ENCODE peak calls at places on chromosomes 11 and 22, in four cellular contexts. One of them, this sample, is unnamed.

GRCh38 chr11:133746663-133747306 is 98.5 kb downstream of the SPATA19 start:
- DNase-seq in choroid plexus epithelial cell: no peak
- DNase-seq in astrocyte of the spinal cord: no peak
- DNase-seq in cerebellar nuclear complex: no peak
- DNase-seq in this sample: no peak

GRCh38 chr22:30876925-30877553 is 91.5 kb downstream of the MORC2 start:
- DNase-seq in astrocyte of the spinal cord: peak; percentile 18
- DNase-seq in choroid plexus epithelial cell: peak; percentile 79
- DNase-seq in cerebellar nuclear complex: peak; percentile 56
- DNase-seq in this sample: no peak

GRCh38 chr11:10488581-10489443 is 33.7 kb downstream of the AMPD3 start:
- DNase-seq in astrocyte of the spinal cord: no peak
- DNase-seq in choroid plexus epithelial cell: no peak
- DNase-seq in cerebellar nuclear complex: no peak
- DNase-seq in this sample: no peak

GRCh38 chr11:67045314-67045713 is 11.3 kb upstream of the RHOD start:
- DNase-seq in cerebellar nuclear complex: no peak
- DNase-seq in choroid plexus epithelial cell: peak; percentile 95
- DNase-seq in astrocyte of the spinal cord: peak; percentile 95
- DNase-seq in this sample: peak; percentile 83

GRCh38 chr22:38270091-38270972 is 2.5 kb downstream of the TMEM184B start:
- DNase-seq in choroid plexus epithelial cell: peak; percentile 50
- DNase-seq in cerebellar nuclear complex: no peak
- DNase-seq in astrocyte of the spinal cord: peak; percentile 34
- DNase-seq in this sample: no peak

GRCh38 chr11:75440960-75441803 is 8.2 kb upstream of the KLHL35 start:
- DNase-seq in cerebellar nuclear complex: no peak
- DNase-seq in astrocyte of the spinal cord: no peak
- DNase-seq in choroid plexus epithelial cell: no peak
- DNase-seq in this sample: no peak

GRCh38 chr11:133955091-133955846 is 1.5 kb downstream of the IGSF9B start:
- DNase-seq in choroid plexus epithelial cell: no peak
- DNase-seq in astrocyte of the spinal cord: no peak
- DNase-seq in cerebellar nuclear complex: no peak
- DNase-seq in this sample: no peak

GRCh38 chr22:39414886-39415285 is 15.3 kb downstream of the TAB1 start:
- DNase-seq in cerebellar nuclear complex: no peak
- DNase-seq in choroid plexus epithelial cell: no peak
- DNase-seq in astrocyte of the spinal cord: no peak
- DNase-seq in this sample: no peak

GRCh38 chr11:75422248-75423231 is 10.5 kb downstream of the KLHL35 start:
- DNase-seq in astrocyte of the spinal cord: no peak
- DNase-seq in choroid plexus epithelial cell: no peak
- DNase-seq in cerebellar nuclear complex: no peak
- DNase-seq in this sample: no peak

GRCh38 chr11:63871962-63872832 is 33.3 kb downstream of the MARK2 start:
- DNase-seq in cerebellar nuclear complex: peak; percentile 43
- DNase-seq in choroid plexus epithelial cell: peak; percentile 86
- DNase-seq in astrocyte of the spinal cord: peak; percentile 89
- DNase-seq in this sample: peak; percentile 98

GRCh38 chr22:36324414-36324813 is 63.4 kb downstream of the MYH9 start:
- DNase-seq in choroid plexus epithelial cell: no peak
- DNase-seq in astrocyte of the spinal cord: no peak
- DNase-seq in cerebellar nuclear complex: no peak
- DNase-seq in this sample: no peak

GRCh38 chr22:43980579-43980978 is 25.3 kb downstream of the SAMM50 start:
- DNase-seq in cerebellar nuclear complex: no peak
- DNase-seq in choroid plexus epithelial cell: no peak
- DNase-seq in astrocyte of the spinal cord: no peak
- DNase-seq in this sample: no peak

GRCh38 chr11:111602865-111603632 is 800 bp downstream of the SIK2 start:
- DNase-seq in choroid plexus epithelial cell: peak; percentile 71
- DNase-seq in cerebellar nuclear complex: no peak
- DNase-seq in astrocyte of the spinal cord: peak; percentile 61
- DNase-seq in this sample: peak; percentile 19

GRCh38 chr11:72779495-72780128 is 14.2 kb downstream of the STARD10 start:
- DNase-seq in choroid plexus epithelial cell: no peak
- DNase-seq in cerebellar nuclear complex: no peak
- DNase-seq in astrocyte of the spinal cord: no peak
- DNase-seq in this sample: no peak

GRCh38 chr11:66268953-66269906 is 791 bp downstream of the RAB1B start:
- DNase-seq in astrocyte of the spinal cord: peak; percentile 23
- DNase-seq in cerebellar nuclear complex: no peak
- DNase-seq in choroid plexus epithelial cell: peak; percentile 46
- DNase-seq in this sample: peak; percentile 50

GRCh38 chr11:58060535-58060934 is 29.8 kb downstream of the OR6Q1 start:
- DNase-seq in cerebellar nuclear complex: no peak
- DNase-seq in choroid plexus epithelial cell: no peak
- DNase-seq in astrocyte of the spinal cord: no peak
- DNase-seq in this sample: no peak

GRCh38 chr11:88103337-88104206 is 71.7 kb downstream of the RAB38 start:
- DNase-seq in astrocyte of the spinal cord: peak; percentile 44
- DNase-seq in cerebellar nuclear complex: no peak
- DNase-seq in choroid plexus epithelial cell: peak; percentile 83
- DNase-seq in this sample: peak; percentile 40

GRCh38 chr11:109586789-109587188 is 164.8 kb downstream of the C11orf87 start:
- DNase-seq in choroid plexus epithelial cell: no peak
- DNase-seq in cerebellar nuclear complex: no peak
- DNase-seq in astrocyte of the spinal cord: no peak
- DNase-seq in this sample: no peak

GRCh38 chr11:116772443-116773202 is at the start of gene BUD13:
- DNase-seq in cerebellar nuclear complex: no peak
- DNase-seq in choroid plexus epithelial cell: peak; percentile 81
- DNase-seq in astrocyte of the spinal cord: peak; percentile 85
- DNase-seq in this sample: peak; percentile 81